ENCODE peak calls at places on chromosomes 4 and X, in four cellular contexts. X is HEK293T, J is mesenteric fat pad, G is H7. S is an unnamed sample.

GRCh38 chr4:94634266-94634665 is 123.5 kb upstream of the BMPR1B start:
- DNase-seq in X (no peak), G (no peak), J (no peak), S (no peak)

GRCh38 chrX:139930923-139931645 is 1.8 kb downstream of the ATP11C start:
- DNase-seq in J (no peak), G (peak; percentile 60), X (peak; percentile 35), S (no peak)

GRCh38 chr4:54586343-54586953 is 71.3 kb upstream of the KIT start:
- DNase-seq in J (no peak), X (no peak), G (no peak), S (no peak)

GRCh38 chr4:88841635-88842034 is 144.0 kb upstream of the NAP1L5 start:
- DNase-seq in X (no peak), G (no peak), J (no peak), S (no peak)

GRCh38 chrX:135931644-135932487 is 38.4 kb downstream of the SAGE1 start:
- DNase-seq in G (peak; percentile 41), X (peak; percentile 49), J (no peak), S (peak; percentile 74)

GRCh38 chrX:12901486-12901885 is 4.9 kb upstream of the TLR8 start:
- DNase-seq in J (no peak), X (peak; percentile 73), G (peak; percentile 75), S (peak; percentile 52)

GRCh38 chr4:141686146-141686775 is 49.9 kb downstream of the IL15 start:
- DNase-seq in X (no peak), J (no peak), G (no peak), S (no peak)

GRCh38 chr4:15162465-15163283 is 160.4 kb downstream of the CPEB2 start:
- DNase-seq in G (no peak), X (no peak), J (no peak), S (no peak)

GRCh38 chrX:118855681-118856310 is 32.2 kb downstream of the ZCCHC12 start:
- DNase-seq in X (no peak), J (no peak), G (no peak), S (no peak)

GRCh38 chrX:15579778-15580747 is 20.7 kb downstream of the ACE2 start:
- DNase-seq in X (no peak), G (no peak), J (no peak), S (no peak)

GRCh38 chrX:34972206-34972605 is 29.6 kb downstream of the FAM47B start:
- DNase-seq in J (no peak), G (no peak), X (no peak), S (no peak)

GRCh38 chr4:879730-880079 is 52.4 kb downstream of the GAK start:
- DNase-seq in G (no peak), X (no peak), J (no peak), S (no peak)

S was measured in WTC11.